ENCODE peak calls at places on chromosomes 16 and 17, in six cellular contexts. One of them, this sample, is unnamed.

GRCh38 chr16:31330553-31330890 is 24.5 kb upstream of the ITGAX start:
- DNase-seq in psoas muscle: no peak
- DNase-seq in GM04504: no peak
- DNase-seq in stimulated activated CD4-positive, alpha-beta T cell treated with anti-CD3 and anti-CD28 coated beads, Interleukin-4, amount 100 ng/mL, for 4 hours: no peak
- DNase-seq in MV-4-11: no peak
- DNase-seq in head of caudate nucleus: no peak
- DNase-seq in this sample: no peak

GRCh38 chr17:64984776-64985521 is 65.7 kb upstream of the LRRC37A3 start:
- DNase-seq in psoas muscle: no peak
- DNase-seq in GM04504: no peak
- DNase-seq in stimulated activated CD4-positive, alpha-beta T cell treated with anti-CD3 and anti-CD28 coated beads, Interleukin-4, amount 100 ng/mL, for 4 hours: peak
- DNase-seq in MV-4-11: peak
- DNase-seq in head of caudate nucleus: no peak
- DNase-seq in this sample: no peak

GRCh38 chr16:2955779-2956565 is 8.1 kb upstream of the KREMEN2 start:
- DNase-seq in psoas muscle: no peak
- DNase-seq in GM04504: no peak
- DNase-seq in stimulated activated CD4-positive, alpha-beta T cell treated with anti-CD3 and anti-CD28 coated beads, Interleukin-4, amount 100 ng/mL, for 4 hours: no peak
- DNase-seq in MV-4-11: no peak
- DNase-seq in head of caudate nucleus: no peak
- DNase-seq in this sample: no peak

GRCh38 chr16:14486520-14487303 is 143.3 kb downstream of the PARN start:
- DNase-seq in psoas muscle: peak
- DNase-seq in GM04504: peak
- DNase-seq in stimulated activated CD4-positive, alpha-beta T cell treated with anti-CD3 and anti-CD28 coated beads, Interleukin-4, amount 100 ng/mL, for 4 hours: no peak
- DNase-seq in MV-4-11: no peak
- DNase-seq in head of caudate nucleus: peak
- DNase-seq in this sample: no peak

GRCh38 chr17:55448681-55449080 is 27.0 kb upstream of the MMD start:
- DNase-seq in psoas muscle: no peak
- DNase-seq in GM04504: peak
- DNase-seq in stimulated activated CD4-positive, alpha-beta T cell treated with anti-CD3 and anti-CD28 coated beads, Interleukin-4, amount 100 ng/mL, for 4 hours: no peak
- DNase-seq in MV-4-11: no peak
- DNase-seq in head of caudate nucleus: no peak
- DNase-seq in this sample: no peak

GRCh38 chr17:30235386-30236296 is at the start of gene SLC6A4:
- DNase-seq in psoas muscle: no peak
- DNase-seq in GM04504: no peak
- DNase-seq in stimulated activated CD4-positive, alpha-beta T cell treated with anti-CD3 and anti-CD28 coated beads, Interleukin-4, amount 100 ng/mL, for 4 hours: no peak
- DNase-seq in MV-4-11: no peak
- DNase-seq in head of caudate nucleus: no peak
- DNase-seq in this sample: no peak

GRCh38 chr17:78600181-78600651 is 23.0 kb upstream of the DNAH17 start:
- DNase-seq in psoas muscle: no peak
- DNase-seq in GM04504: no peak
- DNase-seq in stimulated activated CD4-positive, alpha-beta T cell treated with anti-CD3 and anti-CD28 coated beads, Interleukin-4, amount 100 ng/mL, for 4 hours: no peak
- DNase-seq in MV-4-11: no peak
- DNase-seq in head of caudate nucleus: no peak
- DNase-seq in this sample: no peak

GRCh38 chr17:36188891-36189306 is 7.7 kb downstream of the CCL3L1 start:
- DNase-seq in psoas muscle: no peak
- DNase-seq in GM04504: no peak
- DNase-seq in stimulated activated CD4-positive, alpha-beta T cell treated with anti-CD3 and anti-CD28 coated beads, Interleukin-4, amount 100 ng/mL, for 4 hours: no peak
- DNase-seq in MV-4-11: peak
- DNase-seq in head of caudate nucleus: no peak
- DNase-seq in this sample: no peak

GRCh38 chr16:56289412-56289811 is 98.1 kb downstream of the GNAO1 start:
- DNase-seq in psoas muscle: no peak
- DNase-seq in GM04504: no peak
- DNase-seq in stimulated activated CD4-positive, alpha-beta T cell treated with anti-CD3 and anti-CD28 coated beads, Interleukin-4, amount 100 ng/mL, for 4 hours: no peak
- DNase-seq in MV-4-11: no peak
- DNase-seq in head of caudate nucleus: no peak
- DNase-seq in this sample: no peak

GRCh38 chr17:74107107-74107506 is 96.4 kb upstream of the RPL38 start:
- DNase-seq in psoas muscle: no peak
- DNase-seq in GM04504: no peak
- DNase-seq in stimulated activated CD4-positive, alpha-beta T cell treated with anti-CD3 and anti-CD28 coated beads, Interleukin-4, amount 100 ng/mL, for 4 hours: no peak
- DNase-seq in MV-4-11: no peak
- DNase-seq in head of caudate nucleus: no peak
- DNase-seq in this sample: no peak

GRCh38 chr17:42317256-42317966 is 29.1 kb downstream of the STAT5A start:
- DNase-seq in psoas muscle: no peak
- DNase-seq in GM04504: no peak
- DNase-seq in stimulated activated CD4-positive, alpha-beta T cell treated with anti-CD3 and anti-CD28 coated beads, Interleukin-4, amount 100 ng/mL, for 4 hours: no peak
- DNase-seq in MV-4-11: no peak
- DNase-seq in head of caudate nucleus: no peak
- DNase-seq in this sample: no peak

GRCh38 chr16:78837706-78838105 is 738.3 kb downstream of the WWOX start:
- DNase-seq in psoas muscle: no peak
- DNase-seq in GM04504: no peak
- DNase-seq in stimulated activated CD4-positive, alpha-beta T cell treated with anti-CD3 and anti-CD28 coated beads, Interleukin-4, amount 100 ng/mL, for 4 hours: no peak
- DNase-seq in MV-4-11: no peak
- DNase-seq in head of caudate nucleus: no peak
- DNase-seq in this sample: no peak

GRCh38 chr16:79677799-79678525 is 77.4 kb upstream of the MAF start:
- DNase-seq in psoas muscle: no peak
- DNase-seq in GM04504: no peak
- DNase-seq in stimulated activated CD4-positive, alpha-beta T cell treated with anti-CD3 and anti-CD28 coated beads, Interleukin-4, amount 100 ng/mL, for 4 hours: no peak
- DNase-seq in MV-4-11: no peak
- DNase-seq in head of caudate nucleus: no peak
- DNase-seq in this sample: no peak

GRCh38 chr17:36727577-36727976 is 126.2 kb downstream of the MRM1 start:
- DNase-seq in psoas muscle: no peak
- DNase-seq in GM04504: no peak
- DNase-seq in stimulated activated CD4-positive, alpha-beta T cell treated with anti-CD3 and anti-CD28 coated beads, Interleukin-4, amount 100 ng/mL, for 4 hours: no peak
- DNase-seq in MV-4-11: no peak
- DNase-seq in head of caudate nucleus: no peak
- DNase-seq in this sample: no peak

GRCh38 chr16:12096828-12097522 is 120.4 kb downstream of the SNX29 start:
- DNase-seq in psoas muscle: no peak
- DNase-seq in GM04504: no peak
- DNase-seq in stimulated activated CD4-positive, alpha-beta T cell treated with anti-CD3 and anti-CD28 coated beads, Interleukin-4, amount 100 ng/mL, for 4 hours: no peak
- DNase-seq in MV-4-11: no peak
- DNase-seq in head of caudate nucleus: no peak
- DNase-seq in this sample: no peak

GRCh38 chr16:86045601-86045971 is 146.6 kb downstream of the IRF8 start:
- DNase-seq in psoas muscle: no peak
- DNase-seq in GM04504: no peak
- DNase-seq in stimulated activated CD4-positive, alpha-beta T cell treated with anti-CD3 and anti-CD28 coated beads, Interleukin-4, amount 100 ng/mL, for 4 hours: no peak
- DNase-seq in MV-4-11: no peak
- DNase-seq in head of caudate nucleus: no peak
- DNase-seq in this sample: no peak

GRCh38 chr17:78839173-78839761 is 1.3 kb downstream of the USP36 start:
- DNase-seq in psoas muscle: no peak
- DNase-seq in GM04504: no peak
- DNase-seq in stimulated activated CD4-positive, alpha-beta T cell treated with anti-CD3 and anti-CD28 coated beads, Interleukin-4, amount 100 ng/mL, for 4 hours: no peak
- DNase-seq in MV-4-11: no peak
- DNase-seq in head of caudate nucleus: no peak
- DNase-seq in this sample: no peak

GRCh38 chr17:28878981-28879380 is 18.6 kb downstream of the FLOT2 start:
- DNase-seq in psoas muscle: no peak
- DNase-seq in GM04504: no peak
- DNase-seq in stimulated activated CD4-positive, alpha-beta T cell treated with anti-CD3 and anti-CD28 coated beads, Interleukin-4, amount 100 ng/mL, for 4 hours: no peak
- DNase-seq in MV-4-11: peak
- DNase-seq in head of caudate nucleus: no peak
- DNase-seq in this sample: no peak

GRCh38 chr16:85616608-85617311 is 3.6 kb downstream of the GSE1 start:
- DNase-seq in psoas muscle: no peak
- DNase-seq in GM04504: no peak
- DNase-seq in stimulated activated CD4-positive, alpha-beta T cell treated with anti-CD3 and anti-CD28 coated beads, Interleukin-4, amount 100 ng/mL, for 4 hours: no peak
- DNase-seq in MV-4-11: peak
- DNase-seq in head of caudate nucleus: peak
- DNase-seq in this sample: peak

GRCh38 chr17:40556884-40557414 is 8.3 kb downstream of the CCR7 start:
- DNase-seq in psoas muscle: no peak
- DNase-seq in GM04504: no peak
- DNase-seq in stimulated activated CD4-positive, alpha-beta T cell treated with anti-CD3 and anti-CD28 coated beads, Interleukin-4, amount 100 ng/mL, for 4 hours: no peak
- DNase-seq in MV-4-11: no peak
- DNase-seq in head of caudate nucleus: peak
- DNase-seq in this sample: peak

GRCh38 chr17:72030067-72030899 is 90.5 kb upstream of the SOX9 start:
- DNase-seq in psoas muscle: peak
- DNase-seq in GM04504: peak
- DNase-seq in stimulated activated CD4-positive, alpha-beta T cell treated with anti-CD3 and anti-CD28 coated beads, Interleukin-4, amount 100 ng/mL, for 4 hours: no peak
- DNase-seq in MV-4-11: peak
- DNase-seq in head of caudate nucleus: peak
- DNase-seq in this sample: no peak

GRCh38 chr17:74840500-74840899 is 19.2 kb downstream of the GRIN2C start:
- DNase-seq in psoas muscle: no peak
- DNase-seq in GM04504: no peak
- DNase-seq in stimulated activated CD4-positive, alpha-beta T cell treated with anti-CD3 and anti-CD28 coated beads, Interleukin-4, amount 100 ng/mL, for 4 hours: no peak
- DNase-seq in MV-4-11: no peak
- DNase-seq in head of caudate nucleus: no peak
- DNase-seq in this sample: no peak

GRCh38 chr16:89370081-89370511 is 120.3 kb downstream of the ANKRD11 start:
- DNase-seq in psoas muscle: no peak
- DNase-seq in GM04504: peak
- DNase-seq in stimulated activated CD4-positive, alpha-beta T cell treated with anti-CD3 and anti-CD28 coated beads, Interleukin-4, amount 100 ng/mL, for 4 hours: no peak
- DNase-seq in MV-4-11: no peak
- DNase-seq in head of caudate nucleus: no peak
- DNase-seq in this sample: no peak

GRCh38 chr16:70754874-70755600 is 45.9 kb downstream of the VAC14 start:
- DNase-seq in psoas muscle: no peak
- DNase-seq in GM04504: no peak
- DNase-seq in stimulated activated CD4-positive, alpha-beta T cell treated with anti-CD3 and anti-CD28 coated beads, Interleukin-4, amount 100 ng/mL, for 4 hours: no peak
- DNase-seq in MV-4-11: no peak
- DNase-seq in head of caudate nucleus: peak
- DNase-seq in this sample: no peak

GRCh38 chr17:73293480-73293911 is 18.3 kb downstream of the CDC42EP4 start:
- DNase-seq in psoas muscle: peak
- DNase-seq in GM04504: peak
- DNase-seq in stimulated activated CD4-positive, alpha-beta T cell treated with anti-CD3 and anti-CD28 coated beads, Interleukin-4, amount 100 ng/mL, for 4 hours: no peak
- DNase-seq in MV-4-11: no peak
- DNase-seq in head of caudate nucleus: peak
- DNase-seq in this sample: no peak

GRCh38 chr17:72151565-72152391 is 31.0 kb downstream of the SOX9 start:
- DNase-seq in psoas muscle: peak
- DNase-seq in GM04504: no peak
- DNase-seq in stimulated activated CD4-positive, alpha-beta T cell treated with anti-CD3 and anti-CD28 coated beads, Interleukin-4, amount 100 ng/mL, for 4 hours: no peak
- DNase-seq in MV-4-11: no peak
- DNase-seq in head of caudate nucleus: peak
- DNase-seq in this sample: no peak

GRCh38 chr17:33234930-33235685 is 58.0 kb downstream of the ASIC2 start:
- DNase-seq in psoas muscle: peak
- DNase-seq in GM04504: peak
- DNase-seq in stimulated activated CD4-positive, alpha-beta T cell treated with anti-CD3 and anti-CD28 coated beads, Interleukin-4, amount 100 ng/mL, for 4 hours: no peak
- DNase-seq in MV-4-11: no peak
- DNase-seq in head of caudate nucleus: peak
- DNase-seq in this sample: no peak

GRCh38 chr16:85868495-85868894 is 30.5 kb upstream of the IRF8 start:
- DNase-seq in psoas muscle: no peak
- DNase-seq in GM04504: no peak
- DNase-seq in stimulated activated CD4-positive, alpha-beta T cell treated with anti-CD3 and anti-CD28 coated beads, Interleukin-4, amount 100 ng/mL, for 4 hours: no peak
- DNase-seq in MV-4-11: no peak
- DNase-seq in head of caudate nucleus: peak
- DNase-seq in this sample: no peak

GRCh38 chr17:1147664-1148063 is 32.1 kb downstream of the ABR start:
- DNase-seq in psoas muscle: peak
- DNase-seq in GM04504: peak
- DNase-seq in stimulated activated CD4-positive, alpha-beta T cell treated with anti-CD3 and anti-CD28 coated beads, Interleukin-4, amount 100 ng/mL, for 4 hours: no peak
- DNase-seq in MV-4-11: no peak
- DNase-seq in head of caudate nucleus: peak
- DNase-seq in this sample: no peak

GRCh38 chr17:21033350-21033749 is 9.5 kb downstream of the USP22 start:
- DNase-seq in psoas muscle: no peak
- DNase-seq in GM04504: no peak
- DNase-seq in stimulated activated CD4-positive, alpha-beta T cell treated with anti-CD3 and anti-CD28 coated beads, Interleukin-4, amount 100 ng/mL, for 4 hours: no peak
- DNase-seq in MV-4-11: no peak
- DNase-seq in head of caudate nucleus: no peak
- DNase-seq in this sample: no peak

GRCh38 chr16:57828272-57829161 is 26.2 kb upstream of the KIFC3 start:
- DNase-seq in psoas muscle: no peak
- DNase-seq in GM04504: no peak
- DNase-seq in stimulated activated CD4-positive, alpha-beta T cell treated with anti-CD3 and anti-CD28 coated beads, Interleukin-4, amount 100 ng/mL, for 4 hours: no peak
- DNase-seq in MV-4-11: no peak
- DNase-seq in head of caudate nucleus: no peak
- DNase-seq in this sample: no peak

GRCh38 chr17:40281663-40282062 is 6.0 kb upstream of the CDC6 start:
- DNase-seq in psoas muscle: no peak
- DNase-seq in GM04504: no peak
- DNase-seq in stimulated activated CD4-positive, alpha-beta T cell treated with anti-CD3 and anti-CD28 coated beads, Interleukin-4, amount 100 ng/mL, for 4 hours: no peak
- DNase-seq in MV-4-11: no peak
- DNase-seq in head of caudate nucleus: no peak
- DNase-seq in this sample: no peak

GRCh38 chr17:35294756-35295155 is 51.9 kb downstream of the SLFN5 start:
- DNase-seq in psoas muscle: no peak
- DNase-seq in GM04504: no peak
- DNase-seq in stimulated activated CD4-positive, alpha-beta T cell treated with anti-CD3 and anti-CD28 coated beads, Interleukin-4, amount 100 ng/mL, for 4 hours: no peak
- DNase-seq in MV-4-11: no peak
- DNase-seq in head of caudate nucleus: no peak
- DNase-seq in this sample: no peak

GRCh38 chr17:49013311-49014205 is 16.4 kb downstream of the IGF2BP1 start:
- DNase-seq in psoas muscle: no peak
- DNase-seq in GM04504: no peak
- DNase-seq in stimulated activated CD4-positive, alpha-beta T cell treated with anti-CD3 and anti-CD28 coated beads, Interleukin-4, amount 100 ng/mL, for 4 hours: no peak
- DNase-seq in MV-4-11: no peak
- DNase-seq in head of caudate nucleus: peak
- DNase-seq in this sample: no peak

GRCh38 chr17:56917559-56918296 is 3.9 kb upstream of the TRIM25 start:
- DNase-seq in psoas muscle: peak
- DNase-seq in GM04504: no peak
- DNase-seq in stimulated activated CD4-positive, alpha-beta T cell treated with anti-CD3 and anti-CD28 coated beads, Interleukin-4, amount 100 ng/mL, for 4 hours: no peak
- DNase-seq in MV-4-11: no peak
- DNase-seq in head of caudate nucleus: peak
- DNase-seq in this sample: no peak

GRCh38 chr17:38743556-38744171 is 4.5 kb downstream of the PCGF2 start:
- DNase-seq in psoas muscle: no peak
- DNase-seq in GM04504: no peak
- DNase-seq in stimulated activated CD4-positive, alpha-beta T cell treated with anti-CD3 and anti-CD28 coated beads, Interleukin-4, amount 100 ng/mL, for 4 hours: no peak
- DNase-seq in MV-4-11: no peak
- DNase-seq in head of caudate nucleus: peak
- DNase-seq in this sample: no peak

GRCh38 chr16:2005646-2006045 is 4.0 kb downstream of the ZNF598 start:
- DNase-seq in psoas muscle: no peak
- DNase-seq in GM04504: no peak
- DNase-seq in stimulated activated CD4-positive, alpha-beta T cell treated with anti-CD3 and anti-CD28 coated beads, Interleukin-4, amount 100 ng/mL, for 4 hours: no peak
- DNase-seq in MV-4-11: no peak
- DNase-seq in head of caudate nucleus: no peak
- DNase-seq in this sample: no peak